ENCODE peak calls at places on chromosomes 12 and 14, in six cellular contexts. X, Y, Q, R, W and S are unnamed samples.

GRCh38 chr14:100124551-100125088 is 34.8 kb downstream of the DEGS2 start:
- DNase-seq in W (no peak), Q (no peak), Y (no peak), X (no peak), R (no peak), S (no peak)

GRCh38 chr14:36519431-36520321 is at the start of gene NKX2-1:
- DNase-seq in Q (no peak), W (no peak), R (no peak), Y (no peak), X (peak; percentile 7), S (no peak)

GRCh38 chr14:36006623-36007022 is 169.9 kb downstream of the PTCSC3 start:
- DNase-seq in Q (no peak), Y (no peak), W (no peak), X (no peak), R (no peak), S (no peak)

GRCh38 chr12:44537354-44537753 is 338.8 kb downstream of the NELL2 start:
- DNase-seq in Q (no peak), R (no peak), Y (no peak), X (no peak), W (no peak), S (no peak)

GRCh38 chr12:132766380-132767085 is 4.9 kb upstream of the ANKLE2 start:
- DNase-seq in Q (no peak), W (no peak), R (no peak), X (no peak), Y (no peak), S (no peak)

GRCh38 chr12:10607885-10608458 is 5.4 kb downstream of the MAGOHB start:
- DNase-seq in Q (no peak), R (no peak), X (no peak), W (peak; percentile 13), Y (no peak), S (no peak)

GRCh38 chr12:53489242-53489915 is 9.9 kb downstream of the MAP3K12 start:
- DNase-seq in X (no peak), Y (no peak), Q (no peak), R (no peak), W (no peak), S (no peak)

GRCh38 chr12:40263616-40264409 is 39.0 kb downstream of the LRRK2 start:
- DNase-seq in W (no peak), R (no peak), Q (no peak), Y (no peak), X (no peak), S (no peak)

GRCh38 chr12:105418232-105418631 is 87.7 kb downstream of the C12orf75 start:
- DNase-seq in W (peak; percentile 75), Q (no peak), X (no peak), R (peak; percentile 70), Y (peak; percentile 56), S (peak; percentile 91)

GRCh38 chr12:24617471-24617870 is 331.4 kb downstream of the BCAT1 start:
- DNase-seq in Q (no peak), W (no peak), Y (no peak), X (no peak), R (no peak), S (no peak)

GRCh38 chr12:52381206-52381605 is 4.2 kb downstream of the KRT84 start:
- DNase-seq in W (no peak), R (no peak), X (no peak), Y (no peak), Q (no peak), S (no peak)

GRCh38 chr12:3869860-3870259 is 3.3 kb downstream of the PARP11 start:
- DNase-seq in R (no peak), X (no peak), W (no peak), Q (no peak), Y (no peak), S (no peak)

GRCh38 chr14:65709576-65709975 is 297.0 kb downstream of the FUT8 start:
- DNase-seq in X (no peak), Y (no peak), W (no peak), R (no peak), Q (no peak), S (no peak)

GRCh38 chr12:42684171-42685071 is 94.9 kb upstream of the PRICKLE1 start:
- DNase-seq in W (peak; percentile 16), Q (no peak), R (no peak), Y (no peak), X (no peak), S (no peak)

GRCh38 chr14:64388533-64389243 is 535 bp downstream of the MTHFD1 start:
- DNase-seq in R (no peak), W (peak; percentile 36), Y (no peak), Q (no peak), X (peak; percentile 23), S (no peak)

GRCh38 chr14:44316647-44317432 is 190.2 kb downstream of the FSCB start:
- DNase-seq in Y (peak; percentile 30), Q (no peak), X (no peak), W (peak; percentile 82), R (peak; percentile 81), S (peak; percentile 78)

GRCh38 chr12:47067778-47068431 is 11.5 kb upstream of the PCED1B start:
- DNase-seq in W (no peak), R (no peak), Y (no peak), Q (no peak), X (no peak), S (no peak)

GRCh38 chr12:125161712-125162023 is 96.4 kb downstream of the AACS start:
- DNase-seq in Q (no peak), X (no peak), W (no peak), R (no peak), Y (no peak), S (no peak)

GRCh38 chr12:117645473-117645872 is 284.0 kb upstream of the NOS1 start:
- DNase-seq in X (no peak), Q (no peak), R (no peak), W (no peak), Y (no peak), S (no peak)

GRCh38 chr12:93325855-93326254 is 51.9 kb upstream of the NUDT4 start:
- DNase-seq in Y (peak; percentile 75), Q (no peak), W (peak; percentile 53), R (no peak), X (no peak), S (no peak)

GRCh38 chr14:68939893-68940613 is 39.0 kb downstream of the ACTN1 start:
- DNase-seq in R (peak; percentile 80), X (no peak), Q (no peak), W (peak; percentile 70), Y (peak; percentile 72), S (peak; percentile 87)

GRCh38 chr14:99564903-99565259 is 39.1 kb downstream of the CCDC85C start:
- DNase-seq in X (no peak), Q (no peak), R (no peak), W (no peak), Y (no peak), S (no peak)

GRCh38 chr14:102182190-102182589 is 42.5 kb downstream of the WDR20 start:
- DNase-seq in X (no peak), R (no peak), Q (no peak), W (peak; percentile 29), Y (peak; percentile 30), S (peak; percentile 35)

GRCh38 chr12:42484996-42485395 is 104.5 kb downstream of the PRICKLE1 start:
- DNase-seq in Y (no peak), W (no peak), R (no peak), X (no peak), Q (no peak), S (no peak)

GRCh38 chr12:65470261-65470660 is 191.8 kb downstream of the MSRB3 start:
- DNase-seq in Y (no peak), Q (no peak), X (no peak), R (no peak), W (no peak), S (no peak)

GRCh38 chr14:81205639-81206038 is 15.1 kb downstream of the GTF2A1 start:
- DNase-seq in X (no peak), Q (no peak), W (no peak), R (no peak), Y (no peak), S (no peak)

GRCh38 chr14:57982802-57983201 is 116.9 kb upstream of the SLC35F4 start:
- DNase-seq in W (no peak), R (no peak), Q (no peak), X (no peak), Y (no peak), S (no peak)

GRCh38 chr14:90778468-90779255 is 37.6 kb downstream of the TTC7B start:
- DNase-seq in Y (no peak), W (no peak), X (no peak), R (no peak), Q (no peak), S (no peak)

GRCh38 chr14:103563089-103563620 is 395 bp downstream of the COA8 start:
- DNase-seq in Y (peak; percentile 81), R (no peak), W (peak; percentile 82), Q (no peak), X (no peak), S (no peak)